ENCODE peak calls at places on chromosomes 7 and 10, in nine cellular contexts. I, O, L, N, S, B, Z, T and E are unnamed samples.

GRCh38 chr7:98922392-98923107 is 44.2 kb downstream of the TRRAP start:
- DNase-seq in N (no peak), I (no peak), B (no peak), O (no peak), S (no peak), T (no peak), Z (no peak), L (no peak), E (peak; percentile 41)

GRCh38 chr7:152759655-152760383 is at the start of gene ACTR3B:
- DNase-seq in O (peak; percentile 52), I (peak; percentile 83), T (peak; percentile 89), L (peak; percentile 65), S (peak; percentile 87), N (peak; percentile 84), B (peak; percentile 88), Z (peak; percentile 81), E (peak; percentile 59)

GRCh38 chr7:129610709-129611245 is 743 bp upstream of the NRF1 start:
- DNase-seq in L (no peak), T (no peak), N (no peak), S (no peak), O (no peak), Z (no peak), B (no peak), I (no peak), E (no peak)

GRCh38 chr7:109641445-109641844 is 1071.8 kb downstream of the DNAJB9 start:
- DNase-seq in B (no peak), S (no peak), N (no peak), O (peak; percentile 46), Z (peak; percentile 68), T (no peak), L (no peak), I (no peak), E (no peak)

GRCh38 chr7:2732388-2732787 is 44.4 kb downstream of the AMZ1 start:
- DNase-seq in N (no peak), T (peak; percentile 10), B (no peak), L (no peak), O (no peak), Z (no peak), I (no peak), S (no peak), E (no peak)

GRCh38 chr10:5873515-5873995 is 16.1 kb downstream of the ANKRD16 start:
- DNase-seq in B (peak; percentile 65), O (peak; percentile 78), T (peak; percentile 64), L (peak; percentile 69), I (peak; percentile 42), S (no peak), N (peak; percentile 51), Z (peak; percentile 74), E (peak; percentile 55)

GRCh38 chr7:76513817-76514799 is 3.8 kb downstream of the UPK3B start:
- DNase-seq in Z (no peak), S (no peak), T (peak; percentile 21), B (no peak), L (no peak), O (peak; percentile 0), I (no peak), N (no peak), E (no peak)

GRCh38 chr7:27123477-27124053 is 7.0 kb downstream of the HOXA4 start:
- DNase-seq in Z (no peak), S (no peak), I (no peak), O (no peak), L (no peak), B (no peak), N (no peak), T (no peak), E (no peak)

GRCh38 chr7:28354601-28355062 is 57.7 kb upstream of the CREB5 start:
- DNase-seq in L (peak; percentile 65), O (peak; percentile 95), T (no peak), N (no peak), B (no peak), I (no peak), S (no peak), Z (peak; percentile 83), E (peak; percentile 88)

GRCh38 chr10:96271017-96271815 is at the start of gene BLNK:
- DNase-seq in T (no peak), L (peak; percentile 2), N (no peak), Z (no peak), O (no peak), S (no peak), I (no peak), B (no peak), E (peak; percentile 3)